ENCODE peak calls at places on chromosome 10, in eight cellular contexts. Y is AG10803; F is vagina; G is stimulated activated CD4-positive, alpha-beta T cell treated with anti-CD3 and anti-CD28 coated beads, Interleukin-15, amount 100 ng/mL, for 1 hour; T is activated CD4-positive, alpha-beta T cell treated with anti-CD3 and anti-CD28 coated beads, Interleukin-2, amount 50 U/mL, for 1 hour; M is coronary artery; B is cardiac muscle cell; C is astrocyte of the spinal cord. L is an unnamed sample.

GRCh38 chr10:35822316-35822715 is 180.2 kb upstream of the FZD8 start:
- DNase-seq in T (no peak), M (peak; percentile 95), Y (peak; percentile 82), F (no peak), G (no peak), B (peak; percentile 62), C (peak; percentile 64), L (no peak)

GRCh38 chr10:91589015-91589655 is 43.7 kb downstream of the PPP1R3C start:
- DNase-seq in G (no peak), T (no peak), C (peak; percentile 65), B (peak; percentile 93), F (no peak), Y (peak; percentile 89), M (peak; percentile 83), L (no peak)

GRCh38 chr10:132564249-132564605 is 26.6 kb downstream of the INPP5A start:
- DNase-seq in C (no peak), B (no peak), T (no peak), Y (no peak), F (no peak), M (no peak), G (no peak), L (no peak)

GRCh38 chr10:93993782-93994668 is at the start of gene PLCE1:
- DNase-seq in Y (peak; percentile 43), M (peak; percentile 82), C (no peak), F (no peak), T (no peak), G (no peak), B (peak; percentile 80), L (no peak)

GRCh38 chr10:123857616-123858015 is 34.0 kb downstream of the CPXM2 start:
- DNase-seq in C (no peak), Y (no peak), T (no peak), F (no peak), M (no peak), G (no peak), B (no peak), L (no peak)

GRCh38 chr10:116721048-116721897 is 21.1 kb downstream of the HSPA12A start:
- DNase-seq in C (no peak), B (no peak), G (no peak), F (no peak), Y (no peak), M (no peak), T (no peak), L (no peak)

GRCh38 chr10:84178387-84178697 is 4.7 kb downstream of the GPR15LG start:
- DNase-seq in T (no peak), M (no peak), F (no peak), G (no peak), C (no peak), Y (no peak), B (no peak), L (no peak)

GRCh38 chr10:129388435-129388834 is 78.6 kb upstream of the MGMT start:
- DNase-seq in F (peak; percentile 86), Y (no peak), C (no peak), T (no peak), G (no peak), M (no peak), B (no peak), L (no peak)

GRCh38 chr10:58952747-58953466 is 223.5 kb upstream of the PHYHIPL start:
- DNase-seq in G (no peak), Y (peak; percentile 74), C (peak; percentile 62), T (no peak), F (no peak), B (peak; percentile 55), M (no peak), L (peak; percentile 16)

GRCh38 chr10:25725917-25726716 is 207.9 kb upstream of the MYO3A start:
- DNase-seq in F (no peak), B (peak; percentile 83), M (no peak), T (no peak), C (peak; percentile 47), G (no peak), Y (peak; percentile 54), L (peak; percentile 41)

GRCh38 chr10:79304479-79305087 is 42.7 kb upstream of the PPIF start:
- DNase-seq in Y (no peak), B (no peak), F (no peak), C (no peak), M (no peak), G (no peak), T (no peak), L (no peak)

GRCh38 chr10:86300399-86300925 is 66.1 kb downstream of the GRID1 start:
- DNase-seq in T (no peak), F (peak; percentile 18), Y (no peak), C (no peak), G (no peak), M (peak; percentile 22), B (no peak), L (no peak)

GRCh38 chr10:50464004-50464409 is 159.7 kb downstream of the SGMS1 start:
- DNase-seq in F (no peak), T (no peak), B (no peak), C (peak; percentile 48), G (no peak), Y (no peak), M (no peak), L (peak; percentile 85)

GRCh38 chr10:86461963-86462804 is 59.4 kb downstream of the WAPL start:
- DNase-seq in M (no peak), T (no peak), F (no peak), C (no peak), Y (no peak), G (no peak), B (no peak), L (no peak)

GRCh38 chr10:125797999-125798662 is 22.5 kb upstream of the MMP21 start:
- DNase-seq in F (no peak), G (no peak), C (no peak), Y (no peak), T (no peak), B (no peak), M (no peak), L (no peak)

GRCh38 chr10:44851881-44852280 is 59.3 kb upstream of the TMEM72 start:
- DNase-seq in Y (no peak), M (no peak), G (no peak), T (no peak), F (peak; percentile 58), B (no peak), C (no peak), L (no peak)

GRCh38 chr10:11016959-11017574 is 605 bp upstream of the CELF2 start:
- DNase-seq in C (no peak), G (no peak), B (no peak), T (peak; percentile 2), M (no peak), F (no peak), Y (no peak), L (no peak)

GRCh38 chr10:102919237-102919959 is 1.3 kb downstream of the CNNM2 start:
- DNase-seq in M (peak; percentile 81), F (peak; percentile 87), T (no peak), G (no peak), B (peak; percentile 34), C (peak; percentile 11), Y (peak; percentile 30), L (no peak)

GRCh38 chr10:20744851-20745250 is 152.3 kb downstream of the NEBL start:
- DNase-seq in F (no peak), T (no peak), M (no peak), C (no peak), B (no peak), G (no peak), Y (no peak), L (no peak)

GRCh38 chr10:102676916-102677315 is 32.6 kb downstream of the TRIM8 start:
- DNase-seq in M (no peak), T (no peak), F (no peak), G (no peak), B (no peak), Y (no peak), C (no peak), L (no peak)